ENCODE peak calls at places on chromosome 19, in seven cellular contexts. K is HCT116, I is HepG2, G is GM12878, R is SK-N-SH, J is H1, W is K562. Z is an unnamed sample.

GRCh38 chr19:655691-656090 is 7.3 kb downstream of the RNF126 start:
- DNase-seq in K (no peak), I (no peak), G (no peak), R (no peak), J (no peak), W (no peak), Z (no peak)

GRCh38 chr19:14366529-14366928 is 14.7 kb upstream of the ADGRE5 start:
- DNase-seq in K (peak), I (peak), G (peak), R (peak), J (peak), W (peak), Z (peak)

GRCh38 chr19:37014456-37014855 is 63.8 kb upstream of the ZNF420 start:
- DNase-seq in K (no peak), I (no peak), G (no peak), R (no peak), J (no peak), W (no peak), Z (no peak)

GRCh38 chr19:29623726-29624488 is 17.8 kb downstream of the POP4 start:
- DNase-seq in K (no peak), I (no peak), G (no peak), R (no peak), J (no peak), W (peak), Z (no peak)

GRCh38 chr19:16374436-16374835 is 49.8 kb downstream of the KLF2 start:
- DNase-seq in K (no peak), I (no peak), G (no peak), R (no peak), J (no peak), W (no peak), Z (no peak)

GRCh38 chr19:5718579-5719273 is 1.2 kb downstream of the LONP1 start:
- DNase-seq in K (peak), I (peak), G (peak), R (no peak), J (no peak), W (peak), Z (peak)

GRCh38 chr19:4374451-4375163 is 25.7 kb downstream of the SH3GL1 start:
- DNase-seq in K (peak), I (peak), G (no peak), R (no peak), J (no peak), W (peak), Z (no peak)

GRCh38 chr19:30887042-30887441 is 462.2 kb downstream of the TSHZ3 start:
- DNase-seq in K (no peak), I (no peak), G (no peak), R (no peak), J (no peak), W (no peak), Z (no peak)

GRCh38 chr19:14347999-14348889 is 33.0 kb upstream of the ADGRE5 start:
- DNase-seq in K (no peak), I (peak), G (no peak), R (peak), J (peak), W (peak), Z (peak)

GRCh38 chr19:48992571-48993174 is 436 bp downstream of the GYS1 start:
- DNase-seq in K (no peak), I (no peak), G (no peak), R (peak), J (peak), W (no peak), Z (no peak)

GRCh38 chr19:31066385-31066784 is 282.9 kb downstream of the TSHZ3 start:
- DNase-seq in K (no peak), I (no peak), G (no peak), R (no peak), J (no peak), W (no peak), Z (no peak)

GRCh38 chr19:16640951-16641350 is 12.9 kb upstream of the MED26 start:
- DNase-seq in K (no peak), I (no peak), G (no peak), R (no peak), J (no peak), W (no peak), Z (no peak)

GRCh38 chr19:39370735-39371134 is 20.2 kb downstream of the PAF1 start:
- DNase-seq in K (no peak), I (no peak), G (no peak), R (no peak), J (no peak), W (no peak), Z (peak)

GRCh38 chr19:6020972-6021805 is 43.2 kb upstream of the RANBP3 start:
- DNase-seq in K (no peak), I (peak), G (no peak), R (no peak), J (no peak), W (no peak), Z (peak)

GRCh38 chr19:44548736-44549135 is 19.3 kb upstream of the CEACAM20 start:
- DNase-seq in K (no peak), I (no peak), G (no peak), R (no peak), J (no peak), W (no peak), Z (no peak)

GRCh38 chr19:47389150-47389556 is 30.2 kb downstream of the MEIS3 start:
- DNase-seq in K (no peak), I (peak), G (no peak), R (no peak), J (no peak), W (no peak), Z (no peak)

DNA sequence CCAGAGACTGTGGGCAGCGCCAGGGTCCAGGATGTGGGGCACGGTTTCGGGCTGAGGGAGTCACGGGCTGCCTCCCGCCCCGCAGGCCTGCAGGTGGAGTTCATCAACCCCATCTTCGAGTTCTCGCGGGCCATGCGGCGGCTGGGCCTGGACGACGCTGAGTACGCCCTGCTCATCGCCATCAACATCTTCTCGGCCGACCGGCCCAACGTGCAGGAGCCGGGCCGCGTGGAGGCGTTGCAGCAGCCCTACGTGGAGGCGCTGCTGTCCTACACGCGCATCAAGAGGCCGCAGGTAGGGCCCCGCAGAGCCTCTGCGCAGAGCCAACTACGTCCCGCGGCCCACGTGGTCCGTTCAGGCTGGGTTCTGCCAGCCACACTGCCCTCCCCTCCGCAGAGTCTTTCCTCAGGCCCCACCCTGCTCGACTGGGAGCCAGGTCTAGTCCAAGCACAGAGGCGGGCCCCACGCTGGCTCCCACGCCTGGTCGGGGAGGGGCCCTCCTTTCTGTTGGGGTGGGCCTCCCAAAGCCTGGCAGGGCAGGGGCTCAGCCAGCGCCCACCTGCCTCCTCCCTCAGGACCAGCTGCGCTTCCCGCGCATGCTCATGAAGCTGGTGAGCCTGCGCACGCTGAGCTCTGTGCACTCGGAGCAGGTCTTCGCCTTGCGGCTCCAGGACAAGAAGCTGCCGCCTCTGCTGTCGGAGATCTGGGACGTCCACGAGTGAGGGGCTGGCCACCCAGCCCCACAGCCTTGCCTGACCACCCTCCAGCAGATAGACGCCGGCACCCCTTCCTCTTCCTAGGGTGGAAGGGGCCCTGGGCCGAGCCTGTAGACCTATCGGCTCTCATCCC is 2.0 kb upstream of the POLD1 start:
- DNase-seq in K (no peak), I (no peak), G (no peak), R (no peak), J (no peak), W (no peak), Z (no peak)
- TF ChIP-seq JUND in K (no peak), I (no peak), G (no peak), R (no peak), J (no peak), W (no peak), Z (no peak)

DNA sequence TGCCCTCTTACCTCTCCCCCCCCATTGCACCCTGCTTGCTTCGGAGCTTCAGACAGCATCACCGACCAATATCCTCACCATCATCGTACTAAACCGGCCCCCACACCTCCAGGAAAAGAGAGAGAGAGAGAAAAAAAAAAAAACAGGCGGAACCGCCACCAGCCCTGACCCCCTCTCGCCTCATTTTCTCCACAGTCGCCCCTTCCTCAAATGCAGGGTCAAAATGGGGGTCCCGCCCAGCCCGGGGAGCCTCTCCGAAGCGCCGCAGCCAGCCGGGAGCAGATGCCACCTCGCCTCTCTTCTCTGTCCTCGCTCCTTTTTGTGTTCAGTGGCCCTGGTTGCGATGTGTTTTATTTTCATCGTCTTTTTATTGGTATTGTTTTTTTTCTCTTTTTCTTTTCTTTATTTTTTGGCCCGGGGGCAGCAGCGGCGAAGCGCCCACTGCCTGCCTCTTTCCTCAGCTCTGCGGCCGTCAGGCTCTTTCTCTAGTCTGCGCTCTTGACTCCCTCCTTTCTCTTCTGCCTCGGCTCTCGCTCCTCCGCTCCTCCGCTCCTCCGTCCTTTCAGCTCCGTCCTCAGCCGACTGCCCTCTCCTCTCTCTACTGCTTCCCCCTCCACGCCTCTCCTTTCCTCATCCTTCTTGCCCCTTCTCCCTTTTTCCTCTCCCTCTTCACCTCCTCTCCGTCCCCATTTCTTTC is 41.4 kb downstream of the DEDD2 start:
- DNase-seq in K (no peak), I (no peak), G (no peak), R (peak), J (no peak), W (no peak), Z (no peak)
- TF ChIP-seq JUND in K (no peak), I (no peak), G (no peak), R (no peak), J (no peak), W (no peak), Z (no peak)

DNA sequence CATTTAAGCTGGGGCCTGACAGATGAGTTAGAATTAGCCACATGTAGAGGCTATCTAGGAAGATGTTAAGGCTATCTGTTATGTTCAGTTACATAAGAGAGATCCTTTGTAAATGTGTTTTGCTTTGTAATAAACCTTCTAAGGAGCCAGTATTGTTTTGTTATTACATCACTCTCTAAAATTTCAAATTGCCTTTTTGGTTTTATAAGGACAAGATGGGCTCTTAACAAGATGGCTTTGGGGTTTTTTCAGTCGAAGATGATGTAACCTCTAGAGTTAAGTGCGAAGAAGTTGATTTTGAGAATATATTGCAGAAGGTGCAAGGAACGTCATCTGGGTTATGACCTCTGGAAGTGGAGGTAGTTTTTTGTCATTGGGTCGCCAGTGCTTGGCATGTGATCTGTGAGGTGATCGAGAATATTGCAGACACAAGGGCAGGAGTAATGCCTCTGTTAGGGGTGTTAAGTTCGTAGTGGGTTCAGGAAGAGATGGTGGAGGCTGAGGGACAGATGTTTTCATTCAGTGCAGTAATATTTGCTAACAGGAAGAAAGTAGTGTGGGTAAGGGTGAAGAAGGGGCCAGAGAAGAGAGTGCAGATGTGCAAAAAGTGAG is 12.7 kb downstream of the LSM14A start:
- DNase-seq in K (no peak), I (no peak), G (no peak), R (no peak), J (peak), W (no peak), Z (no peak)
- TF ChIP-seq JUND in K (no peak), I (no peak), G (no peak), R (no peak), J (no peak), W (no peak), Z (no peak)

DNA sequence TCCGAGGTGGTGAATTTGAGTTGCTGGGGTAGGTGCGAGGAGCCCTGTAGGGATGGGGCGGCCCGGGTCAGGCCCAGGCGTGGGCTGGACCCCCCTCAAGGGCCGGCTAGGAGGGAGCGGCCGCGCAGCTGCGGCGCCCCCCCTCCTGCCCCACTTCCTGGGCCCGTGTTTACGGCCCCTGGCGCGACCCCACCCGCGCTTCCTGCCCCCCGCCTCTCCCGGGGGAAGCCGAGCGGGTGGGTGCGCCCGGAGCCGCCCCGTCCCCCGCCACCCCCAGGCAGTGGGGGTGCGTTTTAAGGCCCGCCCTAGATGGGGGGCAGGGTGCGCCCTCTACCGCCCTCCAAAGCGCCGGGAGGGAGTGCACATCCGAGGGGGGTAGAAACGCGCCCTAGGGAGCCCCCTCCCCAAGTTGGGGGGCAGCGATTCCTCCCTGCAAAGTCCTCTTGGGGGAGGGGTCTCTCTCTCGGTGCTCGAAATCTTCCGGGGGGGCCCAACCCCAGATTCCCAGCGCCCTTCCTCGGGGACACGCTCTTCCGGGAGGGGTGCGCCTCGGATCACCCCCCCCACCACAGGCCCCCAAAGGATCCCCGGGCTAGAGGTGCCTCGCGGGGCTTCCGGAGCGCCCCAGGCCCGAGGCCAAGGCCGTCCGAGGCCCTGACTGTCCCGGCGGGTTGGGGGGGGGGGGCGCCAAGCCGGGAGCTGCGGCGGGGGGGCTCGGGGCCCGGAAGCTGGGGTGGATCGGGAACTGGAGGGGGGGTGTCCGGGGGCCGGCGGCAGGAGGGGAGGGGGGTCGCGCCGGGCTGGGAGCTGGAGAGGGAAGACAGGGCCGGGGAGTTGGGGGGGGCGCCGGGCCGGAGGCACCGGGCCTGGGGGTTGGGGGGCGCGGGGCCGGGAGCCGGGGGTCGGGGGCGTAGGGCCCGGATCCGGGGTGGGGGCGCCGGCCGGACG is 807 bp downstream of the TLE5 start:
- DNase-seq in K (no peak), I (no peak), G (no peak), R (peak), J (no peak), W (peak), Z (no peak)
- TF ChIP-seq JUND in K (no peak), I (no peak), G (no peak), R (no peak), J (no peak), W (no peak), Z (no peak)

GRCh38 chr19:8585894-8586750 is 8.9 kb upstream of the MYO1F start:
- DNase-seq in K (peak), I (peak), G (no peak), R (peak), J (peak), W (peak), Z (peak)
- TF ChIP-seq JUND in K (no peak), I (no peak), G (no peak), R (no peak), J (no peak), W (no peak), Z (no peak)

GRCh38 chr19:10009269-10009665 is 1.0 kb downstream of the COL5A3 start:
- DNase-seq in K (no peak), I (no peak), G (no peak), R (peak), J (peak), W (peak), Z (peak)
- TF ChIP-seq JUND in K (no peak), I (no peak), G (no peak), R (no peak), J (peak), W (no peak), Z (no peak)

Z was measured in T47D.